ENCODE peak calls at places on chromosomes 2 and 18, in ten cellular contexts. One of them, this sample, is unnamed.

GRCh38 chr2:101831351-101831865 is 133.9 kb downstream of the MAP4K4 start:
- DNase-seq in heart right ventricle: peak; percentile 59
- DNase-seq in Peyer's patch: peak; percentile 88
- DNase-seq in activated naive CD4-positive, alpha-beta T cell treated with anti-CD3 and anti-CD28 coated beads, Interleukin-2, amount 50 U/mL, for 72 hours: peak; percentile 60
- DNase-seq in HEK293T: peak; percentile 60
- DNase-seq in CD4-positive, alpha-beta T cell: peak; percentile 52
- DNase-seq in NCI-H510A: peak; percentile 15
- DNase-seq in lower leg skin: peak; percentile 93
- DNase-seq in stimulated activated CD4-positive, alpha-beta T cell treated with anti-CD3 and anti-CD28 coated beads, Interleukin-4, amount 100 ng/mL, for 48 hours: peak; percentile 45
- DNase-seq in NCI-H1105 treated with DMSO at 0.1 percent for 48 hours: peak; percentile 29
- DNase-seq in this sample: no peak

GRCh38 chr2:15177103-15177502 is 384.0 kb downstream of the NBAS start:
- DNase-seq in heart right ventricle: no peak
- DNase-seq in Peyer's patch: no peak
- DNase-seq in activated naive CD4-positive, alpha-beta T cell treated with anti-CD3 and anti-CD28 coated beads, Interleukin-2, amount 50 U/mL, for 72 hours: peak; percentile 54
- DNase-seq in HEK293T: no peak
- DNase-seq in CD4-positive, alpha-beta T cell: peak; percentile 47
- DNase-seq in NCI-H510A: no peak
- DNase-seq in lower leg skin: no peak
- DNase-seq in stimulated activated CD4-positive, alpha-beta T cell treated with anti-CD3 and anti-CD28 coated beads, Interleukin-4, amount 100 ng/mL, for 48 hours: peak; percentile 65
- DNase-seq in NCI-H1105 treated with DMSO at 0.1 percent for 48 hours: no peak
- DNase-seq in this sample: no peak

GRCh38 chr2:60432202-60432601 is 121.3 kb downstream of the BCL11A start:
- DNase-seq in heart right ventricle: no peak
- DNase-seq in Peyer's patch: no peak
- DNase-seq in activated naive CD4-positive, alpha-beta T cell treated with anti-CD3 and anti-CD28 coated beads, Interleukin-2, amount 50 U/mL, for 72 hours: no peak
- DNase-seq in HEK293T: no peak
- DNase-seq in CD4-positive, alpha-beta T cell: no peak
- DNase-seq in NCI-H510A: no peak
- DNase-seq in lower leg skin: no peak
- DNase-seq in stimulated activated CD4-positive, alpha-beta T cell treated with anti-CD3 and anti-CD28 coated beads, Interleukin-4, amount 100 ng/mL, for 48 hours: no peak
- DNase-seq in NCI-H1105 treated with DMSO at 0.1 percent for 48 hours: no peak
- DNase-seq in this sample: no peak

GRCh38 chr2:12577567-12577966 is 139.2 kb upstream of the TRIB2 start:
- DNase-seq in heart right ventricle: no peak
- DNase-seq in Peyer's patch: no peak
- DNase-seq in activated naive CD4-positive, alpha-beta T cell treated with anti-CD3 and anti-CD28 coated beads, Interleukin-2, amount 50 U/mL, for 72 hours: no peak
- DNase-seq in HEK293T: no peak
- DNase-seq in CD4-positive, alpha-beta T cell: no peak
- DNase-seq in NCI-H510A: no peak
- DNase-seq in lower leg skin: no peak
- DNase-seq in stimulated activated CD4-positive, alpha-beta T cell treated with anti-CD3 and anti-CD28 coated beads, Interleukin-4, amount 100 ng/mL, for 48 hours: no peak
- DNase-seq in NCI-H1105 treated with DMSO at 0.1 percent for 48 hours: no peak
- DNase-seq in this sample: no peak

GRCh38 chr2:164369416-164369815 is 251.9 kb downstream of the GRB14 start:
- DNase-seq in heart right ventricle: no peak
- DNase-seq in Peyer's patch: no peak
- DNase-seq in activated naive CD4-positive, alpha-beta T cell treated with anti-CD3 and anti-CD28 coated beads, Interleukin-2, amount 50 U/mL, for 72 hours: no peak
- DNase-seq in HEK293T: no peak
- DNase-seq in CD4-positive, alpha-beta T cell: no peak
- DNase-seq in NCI-H510A: no peak
- DNase-seq in lower leg skin: no peak
- DNase-seq in stimulated activated CD4-positive, alpha-beta T cell treated with anti-CD3 and anti-CD28 coated beads, Interleukin-4, amount 100 ng/mL, for 48 hours: no peak
- DNase-seq in NCI-H1105 treated with DMSO at 0.1 percent for 48 hours: no peak
- DNase-seq in this sample: no peak

GRCh38 chr2:218964041-218964771 is 4.7 kb downstream of the CDK5R2 start:
- DNase-seq in heart right ventricle: no peak
- DNase-seq in Peyer's patch: peak; percentile 7
- DNase-seq in activated naive CD4-positive, alpha-beta T cell treated with anti-CD3 and anti-CD28 coated beads, Interleukin-2, amount 50 U/mL, for 72 hours: no peak
- DNase-seq in HEK293T: no peak
- DNase-seq in CD4-positive, alpha-beta T cell: no peak
- DNase-seq in NCI-H510A: peak; percentile 77
- DNase-seq in lower leg skin: peak; percentile 46
- DNase-seq in stimulated activated CD4-positive, alpha-beta T cell treated with anti-CD3 and anti-CD28 coated beads, Interleukin-4, amount 100 ng/mL, for 48 hours: no peak
- DNase-seq in NCI-H1105 treated with DMSO at 0.1 percent for 48 hours: no peak
- DNase-seq in this sample: no peak

GRCh38 chr18:64851796-64852195 is 702.9 kb upstream of the LINC00305 start:
- DNase-seq in heart right ventricle: no peak
- DNase-seq in Peyer's patch: no peak
- DNase-seq in activated naive CD4-positive, alpha-beta T cell treated with anti-CD3 and anti-CD28 coated beads, Interleukin-2, amount 50 U/mL, for 72 hours: no peak
- DNase-seq in HEK293T: no peak
- DNase-seq in CD4-positive, alpha-beta T cell: no peak
- DNase-seq in NCI-H510A: no peak
- DNase-seq in lower leg skin: no peak
- DNase-seq in stimulated activated CD4-positive, alpha-beta T cell treated with anti-CD3 and anti-CD28 coated beads, Interleukin-4, amount 100 ng/mL, for 48 hours: no peak
- DNase-seq in NCI-H1105 treated with DMSO at 0.1 percent for 48 hours: no peak
- DNase-seq in this sample: peak; percentile 97

GRCh38 chr2:105553538-105554196 is 154.8 kb upstream of the FHL2 start:
- DNase-seq in heart right ventricle: no peak
- DNase-seq in Peyer's patch: peak; percentile 32
- DNase-seq in activated naive CD4-positive, alpha-beta T cell treated with anti-CD3 and anti-CD28 coated beads, Interleukin-2, amount 50 U/mL, for 72 hours: no peak
- DNase-seq in HEK293T: no peak
- DNase-seq in CD4-positive, alpha-beta T cell: no peak
- DNase-seq in NCI-H510A: no peak
- DNase-seq in lower leg skin: peak; percentile 58
- DNase-seq in stimulated activated CD4-positive, alpha-beta T cell treated with anti-CD3 and anti-CD28 coated beads, Interleukin-4, amount 100 ng/mL, for 48 hours: no peak
- DNase-seq in NCI-H1105 treated with DMSO at 0.1 percent for 48 hours: no peak
- DNase-seq in this sample: peak; percentile 35

GRCh38 chr2:45643543-45644542 is 7.6 kb upstream of the PRKCE start:
- DNase-seq in heart right ventricle: peak; percentile 79
- DNase-seq in Peyer's patch: peak; percentile 78
- DNase-seq in activated naive CD4-positive, alpha-beta T cell treated with anti-CD3 and anti-CD28 coated beads, Interleukin-2, amount 50 U/mL, for 72 hours: peak; percentile 87
- DNase-seq in HEK293T: peak; percentile 91
- DNase-seq in CD4-positive, alpha-beta T cell: peak; percentile 68
- DNase-seq in NCI-H510A: peak; percentile 16
- DNase-seq in lower leg skin: peak; percentile 91
- DNase-seq in stimulated activated CD4-positive, alpha-beta T cell treated with anti-CD3 and anti-CD28 coated beads, Interleukin-4, amount 100 ng/mL, for 48 hours: peak; percentile 63
- DNase-seq in NCI-H1105 treated with DMSO at 0.1 percent for 48 hours: peak; percentile 43
- DNase-seq in this sample: no peak

GRCh38 chr2:239927424-239927981 is 97.6 kb downstream of the NDUFA10 start:
- DNase-seq in heart right ventricle: no peak
- DNase-seq in Peyer's patch: peak; percentile 43
- DNase-seq in activated naive CD4-positive, alpha-beta T cell treated with anti-CD3 and anti-CD28 coated beads, Interleukin-2, amount 50 U/mL, for 72 hours: peak; percentile 45
- DNase-seq in HEK293T: peak; percentile 46
- DNase-seq in CD4-positive, alpha-beta T cell: peak; percentile 41
- DNase-seq in NCI-H510A: no peak
- DNase-seq in lower leg skin: peak; percentile 82
- DNase-seq in stimulated activated CD4-positive, alpha-beta T cell treated with anti-CD3 and anti-CD28 coated beads, Interleukin-4, amount 100 ng/mL, for 48 hours: peak; percentile 74
- DNase-seq in NCI-H1105 treated with DMSO at 0.1 percent for 48 hours: no peak
- DNase-seq in this sample: peak; percentile 74

GRCh38 chr2:189287982-189288494 is 108.5 kb upstream of the COL5A2 start:
- DNase-seq in heart right ventricle: no peak
- DNase-seq in Peyer's patch: no peak
- DNase-seq in activated naive CD4-positive, alpha-beta T cell treated with anti-CD3 and anti-CD28 coated beads, Interleukin-2, amount 50 U/mL, for 72 hours: no peak
- DNase-seq in HEK293T: peak; percentile 10
- DNase-seq in CD4-positive, alpha-beta T cell: no peak
- DNase-seq in NCI-H510A: no peak
- DNase-seq in lower leg skin: no peak
- DNase-seq in stimulated activated CD4-positive, alpha-beta T cell treated with anti-CD3 and anti-CD28 coated beads, Interleukin-4, amount 100 ng/mL, for 48 hours: no peak
- DNase-seq in NCI-H1105 treated with DMSO at 0.1 percent for 48 hours: peak; percentile 66
- DNase-seq in this sample: peak; percentile 59

GRCh38 chr2:96097951-96098823 is 18.2 kb downstream of the ADRA2B start:
- DNase-seq in heart right ventricle: no peak
- DNase-seq in Peyer's patch: no peak
- DNase-seq in activated naive CD4-positive, alpha-beta T cell treated with anti-CD3 and anti-CD28 coated beads, Interleukin-2, amount 50 U/mL, for 72 hours: no peak
- DNase-seq in HEK293T: no peak
- DNase-seq in CD4-positive, alpha-beta T cell: no peak
- DNase-seq in NCI-H510A: no peak
- DNase-seq in lower leg skin: peak; percentile 54
- DNase-seq in stimulated activated CD4-positive, alpha-beta T cell treated with anti-CD3 and anti-CD28 coated beads, Interleukin-4, amount 100 ng/mL, for 48 hours: no peak
- DNase-seq in NCI-H1105 treated with DMSO at 0.1 percent for 48 hours: no peak
- DNase-seq in this sample: no peak

GRCh38 chr2:37324536-37324785 is 172 bp downstream of the PRKD3 start:
- DNase-seq in heart right ventricle: peak; percentile 85
- DNase-seq in Peyer's patch: peak; percentile 92
- DNase-seq in activated naive CD4-positive, alpha-beta T cell treated with anti-CD3 and anti-CD28 coated beads, Interleukin-2, amount 50 U/mL, for 72 hours: no peak
- DNase-seq in HEK293T: no peak
- DNase-seq in CD4-positive, alpha-beta T cell: peak; percentile 49
- DNase-seq in NCI-H510A: no peak
- DNase-seq in lower leg skin: peak; percentile 96
- DNase-seq in stimulated activated CD4-positive, alpha-beta T cell treated with anti-CD3 and anti-CD28 coated beads, Interleukin-4, amount 100 ng/mL, for 48 hours: no peak
- DNase-seq in NCI-H1105 treated with DMSO at 0.1 percent for 48 hours: no peak
- DNase-seq in this sample: peak; percentile 78

This sample was measured in foreskin melanocyte.